ENCODE peak calls at places on chromosomes 11 and 22, in four cellular contexts. One of them, this sample, is unnamed.

GRCh38 chr11:88538088-88538487 is 200.6 kb upstream of the CTSC start:
- DNase-seq in CD4-positive, alpha-beta T cell: no peak
- DNase-seq in Calu3: no peak
- DNase-seq in Ammon's horn: no peak
- DNase-seq in this sample: no peak

GRCh38 chr11:134068829-134069425 is at the start of gene JAM3:
- DNase-seq in Ammon's horn: peak; percentile 97
- DNase-seq in CD4-positive, alpha-beta T cell: peak; percentile 97
- DNase-seq in Calu3: no peak
- DNase-seq in this sample: peak; percentile 96

GRCh38 chr11:72066855-72067254 is 13.5 kb downstream of the NUMA1 start:
- DNase-seq in Calu3: no peak
- DNase-seq in Ammon's horn: no peak
- DNase-seq in CD4-positive, alpha-beta T cell: no peak
- DNase-seq in this sample: no peak

GRCh38 chr11:27926981-27927481 is 180.9 kb downstream of the KIF18A start:
- DNase-seq in CD4-positive, alpha-beta T cell: no peak
- DNase-seq in Calu3: no peak
- DNase-seq in Ammon's horn: no peak
- DNase-seq in this sample: no peak

GRCh38 chr11:134052988-134053945 is 15.6 kb upstream of the JAM3 start:
- DNase-seq in Calu3: no peak
- DNase-seq in CD4-positive, alpha-beta T cell: no peak
- DNase-seq in Ammon's horn: no peak
- DNase-seq in this sample: no peak

GRCh38 chr11:47784785-47785381 is 17.7 kb upstream of the FNBP4 start:
- DNase-seq in CD4-positive, alpha-beta T cell: no peak
- DNase-seq in Calu3: no peak
- DNase-seq in Ammon's horn: no peak
- DNase-seq in this sample: no peak

GRCh38 chr11:34147581-34147980 is 42.2 kb downstream of the NAT10 start:
- DNase-seq in Calu3: no peak
- DNase-seq in CD4-positive, alpha-beta T cell: no peak
- DNase-seq in Ammon's horn: no peak
- DNase-seq in this sample: no peak

GRCh38 chr11:134530826-134531225 is 118.8 kb upstream of the B3GAT1 start:
- DNase-seq in CD4-positive, alpha-beta T cell: no peak
- DNase-seq in Ammon's horn: no peak
- DNase-seq in Calu3: no peak
- DNase-seq in this sample: no peak

GRCh38 chr22:22384267-22384666 is 124.3 kb downstream of the ZNF280B start:
- DNase-seq in Ammon's horn: no peak
- DNase-seq in Calu3: no peak
- DNase-seq in CD4-positive, alpha-beta T cell: no peak
- DNase-seq in this sample: no peak

GRCh38 chr11:8040921-8041285 is 40.1 kb upstream of the TUB start:
- DNase-seq in CD4-positive, alpha-beta T cell: no peak
- DNase-seq in Ammon's horn: no peak
- DNase-seq in Calu3: no peak
- DNase-seq in this sample: no peak

GRCh38 chr11:10488121-10488580 is 33.1 kb downstream of the AMPD3 start:
- DNase-seq in Ammon's horn: no peak
- DNase-seq in CD4-positive, alpha-beta T cell: no peak
- DNase-seq in Calu3: peak; percentile 64
- DNase-seq in this sample: no peak